ENCODE peak calls at places on chromosomes 16 and 17, in five cellular contexts. One of them, this sample, is unnamed.

GRCh38 chr17:19341211-19341631 is 21.3 kb downstream of the B9D1 start:
- DNase-seq in colonic mucosa: no peak
- DNase-seq in stimulated activated CD4-positive, alpha-beta T cell treated with anti-CD3 and anti-CD28 coated beads, Interleukin-4, amount 100 ng/mL, for 4 hours: no peak
- DNase-seq in KG1: no peak
- DNase-seq in stimulated activated CD8-positive, alpha-beta memory T cell treated with anti-CD3 and anti-CD28 coated beads, Interleukin-2, amount 100 ng/mL, for 48 hours: no peak
- DNase-seq in this sample: no peak

GRCh38 chr17:1100382-1100781 is 79.4 kb downstream of the ABR start:
- DNase-seq in stimulated activated CD8-positive, alpha-beta memory T cell treated with anti-CD3 and anti-CD28 coated beads, Interleukin-2, amount 100 ng/mL, for 48 hours: no peak
- DNase-seq in colonic mucosa: no peak
- DNase-seq in KG1: no peak
- DNase-seq in stimulated activated CD4-positive, alpha-beta T cell treated with anti-CD3 and anti-CD28 coated beads, Interleukin-4, amount 100 ng/mL, for 4 hours: no peak
- DNase-seq in this sample: no peak

GRCh38 chr16:12679660-12680272 is 123.9 kb downstream of the CPPED1 start:
- DNase-seq in KG1: no peak
- DNase-seq in stimulated activated CD8-positive, alpha-beta memory T cell treated with anti-CD3 and anti-CD28 coated beads, Interleukin-2, amount 100 ng/mL, for 48 hours: no peak
- DNase-seq in colonic mucosa: no peak
- DNase-seq in stimulated activated CD4-positive, alpha-beta T cell treated with anti-CD3 and anti-CD28 coated beads, Interleukin-4, amount 100 ng/mL, for 4 hours: no peak
- DNase-seq in this sample: no peak

GRCh38 chr17:16286009-16286946 is 67.0 kb downstream of the CENPV start:
- DNase-seq in colonic mucosa: peak
- DNase-seq in stimulated activated CD8-positive, alpha-beta memory T cell treated with anti-CD3 and anti-CD28 coated beads, Interleukin-2, amount 100 ng/mL, for 48 hours: peak
- DNase-seq in KG1: peak
- DNase-seq in stimulated activated CD4-positive, alpha-beta T cell treated with anti-CD3 and anti-CD28 coated beads, Interleukin-4, amount 100 ng/mL, for 4 hours: peak
- DNase-seq in this sample: peak

GRCh38 chr16:67169642-67170167 is 633 bp upstream of the NOL3 start:
- DNase-seq in stimulated activated CD8-positive, alpha-beta memory T cell treated with anti-CD3 and anti-CD28 coated beads, Interleukin-2, amount 100 ng/mL, for 48 hours: no peak
- DNase-seq in stimulated activated CD4-positive, alpha-beta T cell treated with anti-CD3 and anti-CD28 coated beads, Interleukin-4, amount 100 ng/mL, for 4 hours: no peak
- DNase-seq in KG1: no peak
- DNase-seq in colonic mucosa: peak
- DNase-seq in this sample: no peak

GRCh38 chr16:71479420-71479819 is 9.7 kb downstream of the ZNF19 start:
- DNase-seq in stimulated activated CD4-positive, alpha-beta T cell treated with anti-CD3 and anti-CD28 coated beads, Interleukin-4, amount 100 ng/mL, for 4 hours: no peak
- DNase-seq in stimulated activated CD8-positive, alpha-beta memory T cell treated with anti-CD3 and anti-CD28 coated beads, Interleukin-2, amount 100 ng/mL, for 48 hours: no peak
- DNase-seq in colonic mucosa: no peak
- DNase-seq in KG1: no peak
- DNase-seq in this sample: no peak

GRCh38 chr16:3027983-3028715 is 4.3 kb downstream of the THOC6 start:
- DNase-seq in KG1: no peak
- DNase-seq in stimulated activated CD8-positive, alpha-beta memory T cell treated with anti-CD3 and anti-CD28 coated beads, Interleukin-2, amount 100 ng/mL, for 48 hours: peak
- DNase-seq in stimulated activated CD4-positive, alpha-beta T cell treated with anti-CD3 and anti-CD28 coated beads, Interleukin-4, amount 100 ng/mL, for 4 hours: peak
- DNase-seq in colonic mucosa: peak
- DNase-seq in this sample: peak

GRCh38 chr16:86814256-86814655 is 235.9 kb downstream of the FOXL1 start:
- DNase-seq in colonic mucosa: no peak
- DNase-seq in KG1: no peak
- DNase-seq in stimulated activated CD8-positive, alpha-beta memory T cell treated with anti-CD3 and anti-CD28 coated beads, Interleukin-2, amount 100 ng/mL, for 48 hours: no peak
- DNase-seq in stimulated activated CD4-positive, alpha-beta T cell treated with anti-CD3 and anti-CD28 coated beads, Interleukin-4, amount 100 ng/mL, for 4 hours: no peak
- DNase-seq in this sample: no peak

GRCh38 chr17:44543213-44543904 is 13.9 kb upstream of the FZD2 start:
- DNase-seq in stimulated activated CD8-positive, alpha-beta memory T cell treated with anti-CD3 and anti-CD28 coated beads, Interleukin-2, amount 100 ng/mL, for 48 hours: no peak
- DNase-seq in colonic mucosa: no peak
- DNase-seq in KG1: no peak
- DNase-seq in stimulated activated CD4-positive, alpha-beta T cell treated with anti-CD3 and anti-CD28 coated beads, Interleukin-4, amount 100 ng/mL, for 4 hours: no peak
- DNase-seq in this sample: no peak

GRCh38 chr16:80347900-80348299 is 192.9 kb upstream of the DYNLRB2 start:
- DNase-seq in stimulated activated CD8-positive, alpha-beta memory T cell treated with anti-CD3 and anti-CD28 coated beads, Interleukin-2, amount 100 ng/mL, for 48 hours: no peak
- DNase-seq in KG1: no peak
- DNase-seq in colonic mucosa: no peak
- DNase-seq in stimulated activated CD4-positive, alpha-beta T cell treated with anti-CD3 and anti-CD28 coated beads, Interleukin-4, amount 100 ng/mL, for 4 hours: no peak
- DNase-seq in this sample: no peak

GRCh38 chr16:58509256-58510096 is 5.8 kb upstream of the SETD6 start:
- DNase-seq in stimulated activated CD8-positive, alpha-beta memory T cell treated with anti-CD3 and anti-CD28 coated beads, Interleukin-2, amount 100 ng/mL, for 48 hours: no peak
- DNase-seq in KG1: no peak
- DNase-seq in stimulated activated CD4-positive, alpha-beta T cell treated with anti-CD3 and anti-CD28 coated beads, Interleukin-4, amount 100 ng/mL, for 4 hours: no peak
- DNase-seq in colonic mucosa: no peak
- DNase-seq in this sample: no peak

GRCh38 chr17:63349478-63350000 is 96.6 kb downstream of the CYB561 start:
- DNase-seq in KG1: no peak
- DNase-seq in stimulated activated CD8-positive, alpha-beta memory T cell treated with anti-CD3 and anti-CD28 coated beads, Interleukin-2, amount 100 ng/mL, for 48 hours: no peak
- DNase-seq in stimulated activated CD4-positive, alpha-beta T cell treated with anti-CD3 and anti-CD28 coated beads, Interleukin-4, amount 100 ng/mL, for 4 hours: no peak
- DNase-seq in colonic mucosa: no peak
- DNase-seq in this sample: no peak

GRCh38 chr16:8753411-8754054 is 43.9 kb downstream of the TMEM186 start:
- DNase-seq in KG1: no peak
- DNase-seq in stimulated activated CD4-positive, alpha-beta T cell treated with anti-CD3 and anti-CD28 coated beads, Interleukin-4, amount 100 ng/mL, for 4 hours: no peak
- DNase-seq in colonic mucosa: no peak
- DNase-seq in stimulated activated CD8-positive, alpha-beta memory T cell treated with anti-CD3 and anti-CD28 coated beads, Interleukin-2, amount 100 ng/mL, for 48 hours: no peak
- DNase-seq in this sample: no peak

GRCh38 chr17:63545302-63545928 is 4.9 kb upstream of the DCAF7 start:
- DNase-seq in KG1: no peak
- DNase-seq in colonic mucosa: no peak
- DNase-seq in stimulated activated CD4-positive, alpha-beta T cell treated with anti-CD3 and anti-CD28 coated beads, Interleukin-4, amount 100 ng/mL, for 4 hours: no peak
- DNase-seq in stimulated activated CD8-positive, alpha-beta memory T cell treated with anti-CD3 and anti-CD28 coated beads, Interleukin-2, amount 100 ng/mL, for 48 hours: no peak
- DNase-seq in this sample: no peak

GRCh38 chr17:9475259-9475658 is 100.4 kb downstream of the STX8 start:
- DNase-seq in colonic mucosa: no peak
- DNase-seq in stimulated activated CD4-positive, alpha-beta T cell treated with anti-CD3 and anti-CD28 coated beads, Interleukin-4, amount 100 ng/mL, for 4 hours: no peak
- DNase-seq in KG1: no peak
- DNase-seq in stimulated activated CD8-positive, alpha-beta memory T cell treated with anti-CD3 and anti-CD28 coated beads, Interleukin-2, amount 100 ng/mL, for 48 hours: no peak
- DNase-seq in this sample: no peak

GRCh38 chr17:44906010-44906646 is 6.9 kb upstream of the EFTUD2 start:
- DNase-seq in KG1: no peak
- DNase-seq in stimulated activated CD4-positive, alpha-beta T cell treated with anti-CD3 and anti-CD28 coated beads, Interleukin-4, amount 100 ng/mL, for 4 hours: no peak
- DNase-seq in colonic mucosa: no peak
- DNase-seq in stimulated activated CD8-positive, alpha-beta memory T cell treated with anti-CD3 and anti-CD28 coated beads, Interleukin-2, amount 100 ng/mL, for 48 hours: no peak
- DNase-seq in this sample: no peak

GRCh38 chr17:50451943-50452626 is 16.6 kb downstream of the CHAD start:
- DNase-seq in colonic mucosa: peak
- DNase-seq in stimulated activated CD4-positive, alpha-beta T cell treated with anti-CD3 and anti-CD28 coated beads, Interleukin-4, amount 100 ng/mL, for 4 hours: no peak
- DNase-seq in stimulated activated CD8-positive, alpha-beta memory T cell treated with anti-CD3 and anti-CD28 coated beads, Interleukin-2, amount 100 ng/mL, for 48 hours: no peak
- DNase-seq in KG1: no peak
- DNase-seq in this sample: no peak

This sample was measured in GM12892.